ENCODE peak calls at places on chromosomes 6 and 20, in eight cellular contexts. One of them, this sample, is unnamed.

GRCh38 chr6:1199981-1200637 is 111.8 kb upstream of the FOXQ1 start:
- DNase-seq in neural crest cell: no peak
- DNase-seq in activated CD4-positive, alpha-beta T cell treated with anti-CD3 and anti-CD28 coated beads for 24 hours: no peak
- DNase-seq in tibial artery: no peak
- DNase-seq in A172: peak
- DNase-seq in NCI-H524: no peak
- DNase-seq in stromal cell of bone marrow: no peak
- DNase-seq in aorta: no peak
- DNase-seq in this sample: no peak

GRCh38 chr20:25282796-25283195 is 34.9 kb downstream of the PYGB start:
- DNase-seq in neural crest cell: no peak
- DNase-seq in activated CD4-positive, alpha-beta T cell treated with anti-CD3 and anti-CD28 coated beads for 24 hours: no peak
- DNase-seq in tibial artery: peak
- DNase-seq in A172: no peak
- DNase-seq in NCI-H524: no peak
- DNase-seq in stromal cell of bone marrow: no peak
- DNase-seq in aorta: peak
- DNase-seq in this sample: no peak

GRCh38 chr6:3186974-3187382 is 29.6 kb upstream of the TUBB2A start:
- DNase-seq in neural crest cell: no peak
- DNase-seq in activated CD4-positive, alpha-beta T cell treated with anti-CD3 and anti-CD28 coated beads for 24 hours: no peak
- DNase-seq in tibial artery: no peak
- DNase-seq in A172: no peak
- DNase-seq in NCI-H524: no peak
- DNase-seq in stromal cell of bone marrow: no peak
- DNase-seq in aorta: no peak
- DNase-seq in this sample: no peak

GRCh38 chr6:156992396-156992795 is 215.2 kb downstream of the ARID1B start:
- DNase-seq in neural crest cell: no peak
- DNase-seq in activated CD4-positive, alpha-beta T cell treated with anti-CD3 and anti-CD28 coated beads for 24 hours: no peak
- DNase-seq in tibial artery: no peak
- DNase-seq in A172: no peak
- DNase-seq in NCI-H524: no peak
- DNase-seq in stromal cell of bone marrow: no peak
- DNase-seq in aorta: no peak
- DNase-seq in this sample: no peak

GRCh38 chr20:53839423-53840176 is 230.8 kb downstream of the BCAS1 start:
- DNase-seq in neural crest cell: no peak
- DNase-seq in activated CD4-positive, alpha-beta T cell treated with anti-CD3 and anti-CD28 coated beads for 24 hours: no peak
- DNase-seq in tibial artery: no peak
- DNase-seq in A172: peak
- DNase-seq in NCI-H524: no peak
- DNase-seq in stromal cell of bone marrow: no peak
- DNase-seq in aorta: peak
- DNase-seq in this sample: peak

GRCh38 chr6:99887066-99887465 is 107.0 kb downstream of the MCHR2 start:
- DNase-seq in neural crest cell: no peak
- DNase-seq in activated CD4-positive, alpha-beta T cell treated with anti-CD3 and anti-CD28 coated beads for 24 hours: no peak
- DNase-seq in tibial artery: no peak
- DNase-seq in A172: no peak
- DNase-seq in NCI-H524: no peak
- DNase-seq in stromal cell of bone marrow: no peak
- DNase-seq in aorta: no peak
- DNase-seq in this sample: no peak

GRCh38 chr20:1280421-1281102 is 14.5 kb downstream of the SNPH start:
- DNase-seq in neural crest cell: no peak
- DNase-seq in activated CD4-positive, alpha-beta T cell treated with anti-CD3 and anti-CD28 coated beads for 24 hours: no peak
- DNase-seq in tibial artery: no peak
- DNase-seq in A172: peak
- DNase-seq in NCI-H524: no peak
- DNase-seq in stromal cell of bone marrow: no peak
- DNase-seq in aorta: no peak
- DNase-seq in this sample: no peak

GRCh38 chr6:52503853-52504777 is 72.7 kb downstream of the TRAM2 start:
- DNase-seq in neural crest cell: no peak
- DNase-seq in activated CD4-positive, alpha-beta T cell treated with anti-CD3 and anti-CD28 coated beads for 24 hours: no peak
- DNase-seq in tibial artery: peak
- DNase-seq in A172: peak
- DNase-seq in NCI-H524: no peak
- DNase-seq in stromal cell of bone marrow: peak
- DNase-seq in aorta: peak
- DNase-seq in this sample: no peak

GRCh38 chr20:48761914-48762313 is 65.9 kb downstream of the PREX1 start:
- DNase-seq in neural crest cell: no peak
- DNase-seq in activated CD4-positive, alpha-beta T cell treated with anti-CD3 and anti-CD28 coated beads for 24 hours: no peak
- DNase-seq in tibial artery: no peak
- DNase-seq in A172: no peak
- DNase-seq in NCI-H524: no peak
- DNase-seq in stromal cell of bone marrow: no peak
- DNase-seq in aorta: no peak
- DNase-seq in this sample: no peak

GRCh38 chr20:6265204-6265904 is 142.5 kb upstream of the FERMT1 start:
- DNase-seq in neural crest cell: no peak
- DNase-seq in activated CD4-positive, alpha-beta T cell treated with anti-CD3 and anti-CD28 coated beads for 24 hours: no peak
- DNase-seq in tibial artery: no peak
- DNase-seq in A172: peak
- DNase-seq in NCI-H524: no peak
- DNase-seq in stromal cell of bone marrow: peak
- DNase-seq in aorta: no peak
- DNase-seq in this sample: no peak

GRCh38 chr20:62704341-62704948 is 4.2 kb upstream of the NTSR1 start:
- DNase-seq in neural crest cell: no peak
- DNase-seq in activated CD4-positive, alpha-beta T cell treated with anti-CD3 and anti-CD28 coated beads for 24 hours: no peak
- DNase-seq in tibial artery: peak
- DNase-seq in A172: peak
- DNase-seq in NCI-H524: peak
- DNase-seq in stromal cell of bone marrow: peak
- DNase-seq in aorta: peak
- DNase-seq in this sample: no peak

GRCh38 chr20:61127311-61128044 is 124.6 kb upstream of the CDH4 start:
- DNase-seq in neural crest cell: no peak
- DNase-seq in activated CD4-positive, alpha-beta T cell treated with anti-CD3 and anti-CD28 coated beads for 24 hours: no peak
- DNase-seq in tibial artery: no peak
- DNase-seq in A172: peak
- DNase-seq in NCI-H524: no peak
- DNase-seq in stromal cell of bone marrow: peak
- DNase-seq in aorta: no peak
- DNase-seq in this sample: no peak

GRCh38 chr6:6556738-6557503 is 31.6 kb upstream of the LY86 start:
- DNase-seq in neural crest cell: peak
- DNase-seq in activated CD4-positive, alpha-beta T cell treated with anti-CD3 and anti-CD28 coated beads for 24 hours: no peak
- DNase-seq in tibial artery: no peak
- DNase-seq in A172: peak
- DNase-seq in NCI-H524: peak
- DNase-seq in stromal cell of bone marrow: no peak
- DNase-seq in aorta: no peak
- DNase-seq in this sample: no peak

GRCh38 chr6:109595998-109596397 is 95.0 kb downstream of the AK9 start:
- DNase-seq in neural crest cell: no peak
- DNase-seq in activated CD4-positive, alpha-beta T cell treated with anti-CD3 and anti-CD28 coated beads for 24 hours: no peak
- DNase-seq in tibial artery: no peak
- DNase-seq in A172: peak
- DNase-seq in NCI-H524: no peak
- DNase-seq in stromal cell of bone marrow: no peak
- DNase-seq in aorta: no peak
- DNase-seq in this sample: no peak

GRCh38 chr6:166162599-166163342 is 4.9 kb downstream of the TBXT start:
- DNase-seq in neural crest cell: no peak
- DNase-seq in activated CD4-positive, alpha-beta T cell treated with anti-CD3 and anti-CD28 coated beads for 24 hours: no peak
- DNase-seq in tibial artery: no peak
- DNase-seq in A172: no peak
- DNase-seq in NCI-H524: no peak
- DNase-seq in stromal cell of bone marrow: no peak
- DNase-seq in aorta: no peak
- DNase-seq in this sample: no peak

GRCh38 chr6:130600880-130601341 is 226.3 kb upstream of the SMLR1 start:
- DNase-seq in neural crest cell: no peak
- DNase-seq in activated CD4-positive, alpha-beta T cell treated with anti-CD3 and anti-CD28 coated beads for 24 hours: no peak
- DNase-seq in tibial artery: no peak
- DNase-seq in A172: peak
- DNase-seq in NCI-H524: no peak
- DNase-seq in stromal cell of bone marrow: no peak
- DNase-seq in aorta: no peak
- DNase-seq in this sample: no peak

GRCh38 chr6:132252113-132252512 is 149.2 kb downstream of the MOXD1 start:
- DNase-seq in neural crest cell: no peak
- DNase-seq in activated CD4-positive, alpha-beta T cell treated with anti-CD3 and anti-CD28 coated beads for 24 hours: no peak
- DNase-seq in tibial artery: no peak
- DNase-seq in A172: no peak
- DNase-seq in NCI-H524: no peak
- DNase-seq in stromal cell of bone marrow: no peak
- DNase-seq in aorta: no peak
- DNase-seq in this sample: no peak

GRCh38 chr20:46630336-46630735 is 20.9 kb downstream of the SLC13A3 start:
- DNase-seq in neural crest cell: no peak
- DNase-seq in activated CD4-positive, alpha-beta T cell treated with anti-CD3 and anti-CD28 coated beads for 24 hours: no peak
- DNase-seq in tibial artery: no peak
- DNase-seq in A172: no peak
- DNase-seq in NCI-H524: no peak
- DNase-seq in stromal cell of bone marrow: no peak
- DNase-seq in aorta: no peak
- DNase-seq in this sample: no peak

GRCh38 chr6:44732243-44732642 is 344.7 kb downstream of the CDC5L start:
- DNase-seq in neural crest cell: no peak
- DNase-seq in activated CD4-positive, alpha-beta T cell treated with anti-CD3 and anti-CD28 coated beads for 24 hours: no peak
- DNase-seq in tibial artery: no peak
- DNase-seq in A172: no peak
- DNase-seq in NCI-H524: no peak
- DNase-seq in stromal cell of bone marrow: no peak
- DNase-seq in aorta: no peak
- DNase-seq in this sample: no peak

GRCh38 chr6:82711105-82711829 is 347.6 kb downstream of the TPBG start:
- DNase-seq in neural crest cell: no peak
- DNase-seq in activated CD4-positive, alpha-beta T cell treated with anti-CD3 and anti-CD28 coated beads for 24 hours: no peak
- DNase-seq in tibial artery: no peak
- DNase-seq in A172: no peak
- DNase-seq in NCI-H524: no peak
- DNase-seq in stromal cell of bone marrow: no peak
- DNase-seq in aorta: no peak
- DNase-seq in this sample: no peak

GRCh38 chr6:106509420-106510089 is 119.7 kb downstream of the RTN4IP1 start:
- DNase-seq in neural crest cell: no peak
- DNase-seq in activated CD4-positive, alpha-beta T cell treated with anti-CD3 and anti-CD28 coated beads for 24 hours: no peak
- DNase-seq in tibial artery: no peak
- DNase-seq in A172: no peak
- DNase-seq in NCI-H524: no peak
- DNase-seq in stromal cell of bone marrow: no peak
- DNase-seq in aorta: no peak
- DNase-seq in this sample: no peak

GRCh38 chr6:63560806-63561672 is 11.2 kb upstream of the LOC128125822 start:
- DNase-seq in neural crest cell: no peak
- DNase-seq in activated CD4-positive, alpha-beta T cell treated with anti-CD3 and anti-CD28 coated beads for 24 hours: no peak
- DNase-seq in tibial artery: no peak
- DNase-seq in A172: no peak
- DNase-seq in NCI-H524: no peak
- DNase-seq in stromal cell of bone marrow: peak
- DNase-seq in aorta: no peak
- DNase-seq in this sample: no peak

GRCh38 chr20:50418890-50419642 is 91.1 kb upstream of the PTPN1 start:
- DNase-seq in neural crest cell: no peak
- DNase-seq in activated CD4-positive, alpha-beta T cell treated with anti-CD3 and anti-CD28 coated beads for 24 hours: no peak
- DNase-seq in tibial artery: peak
- DNase-seq in A172: no peak
- DNase-seq in NCI-H524: peak
- DNase-seq in stromal cell of bone marrow: no peak
- DNase-seq in aorta: no peak
- DNase-seq in this sample: no peak

GRCh38 chr20:64153410-64153809 is 10.8 kb upstream of the MYT1 start:
- DNase-seq in neural crest cell: no peak
- DNase-seq in activated CD4-positive, alpha-beta T cell treated with anti-CD3 and anti-CD28 coated beads for 24 hours: no peak
- DNase-seq in tibial artery: no peak
- DNase-seq in A172: no peak
- DNase-seq in NCI-H524: no peak
- DNase-seq in stromal cell of bone marrow: no peak
- DNase-seq in aorta: no peak
- DNase-seq in this sample: no peak

GRCh38 chr6:684831-685636 is 7.9 kb downstream of the EXOC2 start:
- DNase-seq in neural crest cell: no peak
- DNase-seq in activated CD4-positive, alpha-beta T cell treated with anti-CD3 and anti-CD28 coated beads for 24 hours: no peak
- DNase-seq in tibial artery: no peak
- DNase-seq in A172: no peak
- DNase-seq in NCI-H524: no peak
- DNase-seq in stromal cell of bone marrow: no peak
- DNase-seq in aorta: no peak
- DNase-seq in this sample: no peak

GRCh38 chr6:30463651-30464618 is 25.4 kb upstream of the HLA-E start:
- DNase-seq in neural crest cell: no peak
- DNase-seq in activated CD4-positive, alpha-beta T cell treated with anti-CD3 and anti-CD28 coated beads for 24 hours: peak
- DNase-seq in tibial artery: peak
- DNase-seq in A172: no peak
- DNase-seq in NCI-H524: no peak
- DNase-seq in stromal cell of bone marrow: no peak
- DNase-seq in aorta: peak
- DNase-seq in this sample: peak

GRCh38 chr6:132257561-132257960 is 143.7 kb downstream of the MOXD1 start:
- DNase-seq in neural crest cell: no peak
- DNase-seq in activated CD4-positive, alpha-beta T cell treated with anti-CD3 and anti-CD28 coated beads for 24 hours: no peak
- DNase-seq in tibial artery: no peak
- DNase-seq in A172: no peak
- DNase-seq in NCI-H524: no peak
- DNase-seq in stromal cell of bone marrow: no peak
- DNase-seq in aorta: no peak
- DNase-seq in this sample: no peak

This sample was measured in T-helper 17 cell.